ENCODE peak calls at places on chromosomes 12 and 14, in six cellular contexts. I is fibroblast of lung, Q is OCI-LY7, M is tibial nerve, E is lower lobe of right lung, X is PC-3. H is an unnamed sample.

GRCh38 chr14:69094481-69094880 is 58.4 kb downstream of the DCAF5 start:
- DNase-seq in I (peak; percentile 67), Q (no peak), M (no peak), E (no peak), X (no peak), H (no peak)

GRCh38 chr12:27081668-27082091 is 698 bp downstream of the C12orf71 start:
- DNase-seq in I (no peak), Q (no peak), M (no peak), E (no peak), X (peak; percentile 51), H (no peak)

GRCh38 chr14:67018720-67019119 is 170.5 kb upstream of the GARIN2 start:
- DNase-seq in I (no peak), Q (no peak), M (no peak), E (no peak), X (no peak), H (no peak)

GRCh38 chr12:121812320-121812871 is 8.6 kb downstream of the SETD1B start:
- DNase-seq in I (peak; percentile 68), Q (peak; percentile 58), M (peak; percentile 59), E (peak; percentile 87), X (peak; percentile 69), H (peak; percentile 22)

GRCh38 chr12:122160761-122161160 is 13.3 kb downstream of the IL31 start:
- DNase-seq in I (no peak), Q (no peak), M (no peak), E (no peak), X (no peak), H (no peak)

GRCh38 chr14:24013654-24014514 is 25.2 kb downstream of the DHRS4L2 start:
- DNase-seq in I (peak; percentile 50), Q (peak; percentile 82), M (no peak), E (no peak), X (peak; percentile 89), H (peak; percentile 29)

GRCh38 chr14:39322807-39323206 is 89.1 kb downstream of the MIA2 start:
- DNase-seq in I (peak; percentile 48), Q (no peak), M (no peak), E (no peak), X (no peak), H (no peak)

GRCh38 chr14:104293231-104293841 is 154.9 kb downstream of the KIF26A start:
- DNase-seq in I (no peak), Q (no peak), M (no peak), E (peak; percentile 30), X (peak; percentile 6), H (no peak)

GRCh38 chr14:75523771-75524171 is 1.5 kb downstream of the BATF start:
- DNase-seq in I (no peak), Q (no peak), M (no peak), E (no peak), X (peak; percentile 53), H (no peak)

GRCh38 chr12:109554761-109555160 is 18.5 kb downstream of the MMAB start:
- DNase-seq in I (no peak), Q (no peak), M (no peak), E (peak; percentile 16), X (no peak), H (no peak)

GRCh38 chr14:60922050-60922449 is 58.8 kb downstream of the TRMT5 start:
- DNase-seq in I (peak; percentile 68), Q (no peak), M (no peak), E (no peak), X (peak; percentile 81), H (no peak)

GRCh38 chr14:98244162-98244948 is 1027.6 kb downstream of the BCL11B start:
- DNase-seq in I (no peak), Q (no peak), M (no peak), E (no peak), X (no peak), H (no peak)

GRCh38 chr12:52023976-52024688 is 17.4 kb downstream of the TAMALIN start:
- DNase-seq in I (no peak), Q (peak; percentile 59), M (no peak), E (no peak), X (no peak), H (no peak)

GRCh38 chr14:103103461-103104388 is 9.2 kb downstream of the EXOC3L4 start:
- DNase-seq in I (peak; percentile 34), Q (no peak), M (no peak), E (peak; percentile 77), X (peak; percentile 69), H (no peak)

GRCh38 chr12:51631591-51631990 is 40.6 kb downstream of the SCN8A start:
- DNase-seq in I (peak; percentile 86), Q (no peak), M (no peak), E (no peak), X (peak; percentile 79), H (no peak)

GRCh38 chr12:48979602-48980388 is 1.7 kb downstream of the WNT1 start:
- DNase-seq in I (no peak), Q (no peak), M (no peak), E (no peak), X (no peak), H (peak; percentile 54)

GRCh38 chr12:48981757-48982157 is 3.6 kb downstream of the WNT1 start:
- DNase-seq in I (no peak), Q (no peak), M (no peak), E (no peak), X (no peak), H (no peak)

GRCh38 chr12:48982397-48983080 is 4.4 kb downstream of the WNT1 start:
- DNase-seq in I (no peak), Q (no peak), M (no peak), E (no peak), X (no peak), H (no peak)

GRCh38 chr12:48980389-48980952 is 2.3 kb downstream of the WNT1 start:
- DNase-seq in I (no peak), Q (no peak), M (no peak), E (peak; percentile 58), X (peak; percentile 16), H (peak; percentile 44)

GRCh38 chr12:48980953-48981756 is 3.0 kb downstream of the WNT1 start:
- DNase-seq in I (no peak), Q (no peak), M (no peak), E (peak; percentile 57), X (no peak), H (no peak)
- TF ChIP-seq CTCF in I (no peak), Q (no peak), M (no peak), E (peak; percentile 19), X (peak; percentile 18), H (no peak)

GRCh38 chr12:129082441-129082840 is 229.2 kb downstream of the GLT1D1 start:
- DNase-seq in I (no peak), Q (no peak), M (no peak), E (no peak), X (no peak), H (no peak)

GRCh38 chr12:129080413-129080812 is 227.1 kb downstream of the GLT1D1 start:
- DNase-seq in I (no peak), Q (no peak), M (no peak), E (no peak), X (no peak), H (no peak)

GRCh38 chr12:129080821-129081220 is 227.5 kb downstream of the GLT1D1 start:
- DNase-seq in I (no peak), Q (no peak), M (no peak), E (no peak), X (no peak), H (no peak)

GRCh38 chr12:129081755-129082250 is 228.5 kb downstream of the GLT1D1 start:
- DNase-seq in I (no peak), Q (no peak), M (no peak), E (no peak), X (no peak), H (no peak)

GRCh38 chr12:129079719-129080118 is 226.4 kb downstream of the GLT1D1 start:
- DNase-seq in I (no peak), Q (no peak), M (no peak), E (no peak), X (no peak), H (no peak)
- H3K9me3 ChIP-seq in I (no peaks in the 10 kb centered on the region), Q (no peaks in the 10 kb centered on the region), M (peaks cover 11% of the 10 kb centered on the region), E (no peaks in the 10 kb centered on the region), X (peaks cover 4% of the 10 kb centered on the region), H (no peaks in the 10 kb centered on the region)

GRCh38 chr12:48454675-48455074 is 17.7 kb upstream of the ANP32D start:
- DNase-seq in I (peak; percentile 19), Q (peak; percentile 11), M (no peak), E (no peak), X (peak; percentile 58), H (no peak)
- TF ChIP-seq CTCF in I (peak; percentile 4), Q (peak; percentile 57), M (no peak), E (peak; percentile 53), X (peak; percentile 72), H (no peak)

DNA sequence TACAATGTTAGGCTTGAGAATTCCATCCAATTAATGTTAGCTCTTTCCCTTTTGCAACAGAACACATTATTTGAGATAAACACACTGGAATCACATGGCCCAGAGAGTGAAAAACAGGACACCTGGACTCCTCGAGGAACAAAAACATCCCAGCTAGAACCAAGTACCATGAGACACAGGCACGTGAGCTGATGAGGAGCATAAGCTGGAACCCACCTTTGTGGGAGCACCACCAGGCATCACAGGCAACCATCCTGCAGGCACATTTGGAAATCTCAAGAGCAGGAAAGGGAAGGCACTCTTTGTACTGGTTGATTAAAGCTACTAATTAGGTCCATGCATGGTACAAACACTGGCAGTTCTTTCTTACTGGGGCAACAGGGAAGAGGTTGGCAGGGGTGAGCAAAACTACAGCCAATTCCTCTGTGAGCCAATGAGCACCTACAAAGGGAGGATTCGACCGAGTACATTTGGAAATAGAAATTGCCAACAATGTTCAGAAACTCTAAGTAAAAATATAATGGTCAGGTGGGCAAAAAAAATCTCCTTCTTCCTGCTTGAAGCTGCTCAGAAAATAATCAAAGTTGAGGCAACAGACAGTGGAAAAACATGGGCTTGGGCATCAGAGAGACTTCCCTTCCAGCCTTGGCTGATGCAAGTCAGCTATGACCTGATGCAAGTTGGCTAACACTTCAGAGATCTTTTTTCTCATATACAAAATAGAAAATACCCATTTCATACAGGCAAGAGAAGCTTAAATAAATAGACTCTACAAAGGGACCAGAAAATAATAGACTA is 216.7 kb downstream of the NUAK1 start:
- DNase-seq in I (no peak), Q (no peak), M (no peak), E (no peak), X (no peak), H (no peak)
- H3K9me3 ChIP-seq in I (no peaks in the 10 kb centered on the region), Q (no peaks in the 10 kb centered on the region), M (no peaks in the 10 kb centered on the region), E (no peaks in the 10 kb centered on the region), X (no peaks in the 10 kb centered on the region), H (no peaks in the 10 kb centered on the region)

DNA sequence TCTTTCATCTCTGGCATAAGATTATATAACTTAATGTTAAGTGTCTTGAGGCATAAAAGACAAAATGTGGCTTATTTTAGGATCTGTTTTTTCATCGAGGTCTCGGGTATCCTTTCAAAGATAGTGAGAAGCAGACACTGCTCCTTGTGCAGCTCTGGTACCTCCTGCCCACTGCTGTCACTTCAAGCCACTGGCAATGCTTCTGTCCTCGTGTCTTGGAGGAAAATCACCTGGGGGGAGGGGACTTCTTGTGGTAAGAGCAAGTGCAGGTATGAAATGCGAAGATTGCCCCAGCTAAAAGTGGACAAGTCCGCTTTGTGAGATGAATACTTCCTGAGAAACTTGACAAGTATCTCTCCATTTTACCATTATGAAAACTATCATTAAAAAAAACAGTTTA is 37.8 kb upstream of the DYNC1H1 start:
- DNase-seq in I (no peak), Q (no peak), M (no peak), E (peak; percentile 7), X (no peak), H (no peak)
- TF ChIP-seq CTCF in I (no peak), Q (no peak), M (no peak), E (no peak), X (no peak), H (no peak)